ENCODE peak calls at places on chromosomes 13 and 19, in eight cellular contexts. T is RWPE1, V is endothelial cell, Z is GM13977, H is left ventricle myocardium inferior, C is AG04450, F is A549, E is bronchial epithelial cell. R is an unnamed sample.

GRCh38 chr19:7492142-7493055 is 3.6 kb upstream of the PEX11G start:
- DNase-seq in C (no peak), H (no peak), E (peak), F (no peak), T (no peak), V (no peak), Z (no peak), R (no peak)

GRCh38 chr19:51448011-51448744 is 10.1 kb downstream of the SIGLEC8 start:
- DNase-seq in F (no peak), T (no peak), E (no peak), Z (no peak), H (no peak), C (no peak), V (no peak), R (no peak)

GRCh38 chr19:1213391-1214286 is 8.1 kb downstream of the STK11 start:
- DNase-seq in E (peak), H (peak), C (no peak), V (peak), F (no peak), T (peak), Z (peak), R (peak)

GRCh38 chr13:99431927-99432636 is 69.2 kb upstream of the TM9SF2 start:
- DNase-seq in Z (peak), T (no peak), E (no peak), H (no peak), C (no peak), F (no peak), V (no peak), R (no peak)

GRCh38 chr19:19071897-19072296 is 8.1 kb downstream of the SLC25A42 start:
- DNase-seq in V (no peak), F (no peak), H (no peak), E (no peak), Z (no peak), C (no peak), T (no peak), R (no peak)

GRCh38 chr13:96391606-96392005 is 301.7 kb downstream of the HS6ST3 start:
- DNase-seq in C (no peak), Z (no peak), E (no peak), T (no peak), H (no peak), V (no peak), F (no peak), R (no peak)

GRCh38 chr13:91647361-91647970 is 249.0 kb downstream of the GPC5 start:
- DNase-seq in T (peak), F (no peak), E (no peak), Z (no peak), C (no peak), H (no peak), V (peak), R (peak)

GRCh38 chr13:26095338-26095737 is 43.5 kb upstream of the SHISA2 start:
- DNase-seq in E (no peak), C (no peak), T (no peak), V (no peak), Z (no peak), F (no peak), H (no peak), R (no peak)

GRCh38 chr19:18470787-18471186 is 32.9 kb upstream of the ISYNA1 start:
- DNase-seq in E (no peak), V (no peak), C (no peak), Z (no peak), T (no peak), H (no peak), F (no peak), R (no peak)

GRCh38 chr19:5111051-5111450 is 142.1 kb downstream of the KDM4B start:
- DNase-seq in F (no peak), E (no peak), Z (no peak), V (no peak), C (no peak), H (no peak), T (no peak), R (no peak)

GRCh38 chr13:99605417-99606321 is 104.4 kb downstream of the TM9SF2 start:
- DNase-seq in Z (peak), F (peak), C (no peak), T (peak), V (peak), H (peak), E (peak), R (peak)

GRCh38 chr19:32480321-32480720 is 74.8 kb downstream of the DPY19L3 start:
- DNase-seq in E (no peak), H (no peak), C (no peak), Z (no peak), T (no peak), V (no peak), F (no peak), R (no peak)

GRCh38 chr19:48190288-48191284 is 20.1 kb downstream of the ZSWIM9 start:
- DNase-seq in C (peak), T (peak), V (peak), H (no peak), Z (peak), F (no peak), E (peak), R (peak)

GRCh38 chr19:5250127-5250659 is 90.4 kb downstream of the PTPRS start:
- DNase-seq in H (peak), Z (no peak), F (no peak), T (no peak), V (no peak), E (no peak), C (no peak), R (no peak)

GRCh38 chr13:59178344-59178743 is 985.4 kb downstream of the DIAPH3 start:
- DNase-seq in F (no peak), C (no peak), Z (no peak), E (no peak), V (no peak), H (no peak), T (no peak), R (no peak)

GRCh38 chr13:30737511-30738342 is 2.4 kb downstream of the ALOX5AP start:
- DNase-seq in Z (no peak), V (no peak), F (no peak), H (no peak), E (no peak), C (no peak), T (no peak), R (no peak)

GRCh38 chr13:66430266-66430665 is 799.9 kb downstream of the PCDH9 start:
- DNase-seq in V (no peak), C (no peak), E (no peak), F (no peak), H (no peak), Z (no peak), T (no peak), R (no peak)

GRCh38 chr13:97884707-97885468 is 68.6 kb upstream of the IPO5 start:
- DNase-seq in H (no peak), F (no peak), T (no peak), Z (no peak), E (no peak), C (no peak), V (no peak), R (no peak)

GRCh38 chr19:57233207-57233606 is 2.4 kb downstream of the AURKC start:
- DNase-seq in H (no peak), F (no peak), Z (no peak), V (no peak), E (no peak), C (no peak), T (no peak), R (no peak)

GRCh38 chr19:49421039-49421877 is 2.0 kb downstream of the PTH2 start:
- DNase-seq in C (no peak), Z (peak), H (peak), F (no peak), V (peak), T (peak), E (peak), R (peak)

GRCh38 chr13:37109080-37109678 is 3.7 kb upstream of the CSNK1A1L start:
- DNase-seq in F (no peak), T (peak), E (peak), H (no peak), C (peak), Z (peak), V (peak), R (no peak)

GRCh38 chr19:50264483-50265186 is 61.2 kb downstream of the MYH14 start:
- DNase-seq in F (peak), E (no peak), V (no peak), T (no peak), C (no peak), H (no peak), Z (no peak), R (no peak)

GRCh38 chr19:47848871-47849473 is 10.1 kb upstream of the TPRX2 start:
- DNase-seq in Z (no peak), E (no peak), F (peak), T (no peak), V (peak), H (no peak), C (no peak), R (peak)

GRCh38 chr13:31046711-31047279 is 114.3 kb downstream of the TEX26 start:
- DNase-seq in T (no peak), Z (no peak), C (no peak), E (no peak), H (peak), V (no peak), F (no peak), R (peak)

GRCh38 chr19:38115264-38115802 is 108.7 kb downstream of the DPF1 start:
- DNase-seq in F (no peak), Z (no peak), C (no peak), H (no peak), V (no peak), E (peak), T (no peak), R (no peak)

GRCh38 chr13:67642638-67643037 is 412.5 kb upstream of the PCDH9 start:
- DNase-seq in F (no peak), T (no peak), E (no peak), Z (no peak), H (no peak), C (no peak), V (no peak), R (no peak)

GRCh38 chr13:112941349-112941748 is 27.7 kb upstream of the MCF2L start:
- DNase-seq in H (no peak), E (no peak), T (no peak), F (no peak), V (no peak), C (no peak), Z (no peak), R (no peak)

GRCh38 chr19:4295972-4296771 is 6.0 kb downstream of the TMIGD2 start:
- DNase-seq in H (no peak), E (no peak), Z (no peak), V (no peak), C (no peak), T (no peak), F (no peak), R (peak)

GRCh38 chr19:11735375-11735774 is 3.4 kb downstream of the ZNF823 start:
- DNase-seq in H (no peak), V (no peak), T (peak), F (no peak), C (no peak), E (peak), Z (no peak), R (no peak)

GRCh38 chr13:112879283-112879833 is 89.7 kb upstream of the MCF2L start:
- DNase-seq in H (peak), F (no peak), T (no peak), C (no peak), V (no peak), Z (no peak), E (no peak), R (peak)

GRCh38 chr13:39347926-39348901 is 254.8 kb downstream of the LHFPL6 start:
- DNase-seq in C (no peak), F (no peak), Z (no peak), T (no peak), E (no peak), H (peak), V (no peak), R (no peak)

GRCh38 chr19:39194832-39195542 is 1.8 kb upstream of the NCCRP1 start:
- DNase-seq in T (no peak), E (no peak), F (no peak), H (no peak), Z (no peak), V (no peak), C (no peak), R (no peak)

GRCh38 chr13:94195715-94196114 is 283.8 kb downstream of the DCT start:
- DNase-seq in H (no peak), T (no peak), E (peak), Z (no peak), C (peak), V (no peak), F (no peak), R (no peak)

GRCh38 chr13:64697226-64697625 is 2532.9 kb downstream of the PCDH9 start:
- DNase-seq in C (no peak), V (no peak), E (no peak), T (no peak), Z (no peak), F (no peak), H (no peak), R (no peak)

GRCh38 chr13:85771856-85772255 is 27.4 kb downstream of the SLITRK6 start:
- DNase-seq in H (no peak), E (peak), C (no peak), Z (no peak), F (no peak), T (no peak), V (no peak), R (no peak)

GRCh38 chr19:38842439-38843174 is 7.2 kb downstream of the HNRNPL start:
- DNase-seq in E (no peak), F (peak), T (no peak), V (no peak), H (no peak), Z (no peak), C (no peak), R (no peak)

GRCh38 chr19:40582467-40582866 is 5.8 kb downstream of the SHKBP1 start:
- DNase-seq in T (no peak), C (no peak), H (no peak), E (no peak), Z (no peak), V (no peak), F (no peak), R (no peak)

GRCh38 chr19:40583283-40583682 is 6.6 kb downstream of the SHKBP1 start:
- DNase-seq in H (no peak), E (no peak), T (no peak), V (no peak), C (no peak), F (no peak), Z (no peak), R (no peak)

GRCh38 chr19:40585241-40585640 is 8.6 kb downstream of the SHKBP1 start:
- DNase-seq in E (peak), Z (no peak), C (no peak), V (no peak), F (no peak), T (no peak), H (no peak), R (no peak)

GRCh38 chr19:40585677-40586422 is 9.2 kb downstream of the SHKBP1 start:
- DNase-seq in C (no peak), V (no peak), F (peak), Z (no peak), T (no peak), H (no peak), E (peak), R (no peak)

GRCh38 chr19:40584007-40584406 is 7.3 kb downstream of the SHKBP1 start:
- DNase-seq in V (no peak), T (no peak), Z (no peak), F (no peak), H (no peak), E (peak), C (no peak), R (no peak)
- TF ChIP-seq CTCF in V (peak), T (no peak), Z (peak), F (peak), H (no peak), E (peak), C (peak), R (peak)

DNA sequence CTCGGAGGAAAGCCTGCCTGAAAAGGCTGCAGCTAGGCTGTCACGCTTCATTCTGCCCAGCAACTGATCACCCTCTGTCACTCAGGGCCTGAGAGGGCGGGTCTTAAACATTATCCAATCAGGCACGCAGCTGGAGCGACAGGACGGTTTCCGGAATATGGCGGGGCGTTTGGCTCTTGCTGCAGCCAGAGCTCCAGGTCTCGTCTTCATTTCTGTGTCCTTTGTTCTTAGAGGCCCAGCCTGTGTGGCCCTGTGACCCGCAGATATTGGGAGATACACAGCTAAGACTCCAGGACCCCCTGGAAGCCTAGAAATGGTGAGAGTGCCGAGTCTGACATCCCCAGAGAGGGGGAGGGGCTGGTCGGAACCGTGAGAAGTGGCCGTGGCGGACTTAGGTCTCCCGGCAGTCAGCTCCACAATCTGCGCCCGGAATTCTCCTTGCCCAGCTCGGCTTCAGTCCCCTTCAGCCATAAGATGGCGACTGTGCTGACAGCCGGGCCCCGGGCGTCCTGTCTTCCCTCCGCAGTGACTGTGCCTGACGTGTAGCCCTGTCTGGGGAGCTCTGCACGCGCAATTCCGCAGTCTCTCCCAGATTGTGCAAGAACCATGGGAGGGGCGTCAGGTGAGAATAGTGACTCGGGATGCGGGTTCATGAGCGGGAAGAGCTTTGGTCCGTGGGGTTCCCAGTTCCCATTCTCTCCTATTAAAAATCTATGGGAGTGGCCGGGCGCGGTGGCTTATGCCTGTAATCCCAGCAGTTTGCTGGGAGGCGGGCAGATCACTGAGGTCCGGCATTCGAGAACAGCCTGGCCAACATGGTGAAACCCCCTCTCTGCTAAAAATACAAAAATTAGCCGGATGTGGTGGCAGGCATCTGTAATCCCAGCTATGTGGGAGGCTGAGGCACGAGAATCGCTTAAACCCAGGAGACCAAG is at the start of gene ZNF429:
- DNase-seq in E (peak), T (peak), H (peak), F (no peak), C (peak), Z (peak), V (peak), R (peak)
- TF ChIP-seq CTCF in E (peak), T (no peak), H (peak), F (no peak), C (no peak), Z (peak), V (no peak), R (no peak)

GRCh38 chr13:51284339-51284738 is 55.2 kb upstream of the SERPINE3 start:
- DNase-seq in T (no peak), V (no peak), E (no peak), Z (no peak), F (no peak), H (no peak), C (no peak), R (no peak)
- TF ChIP-seq CTCF in T (no peak), V (no peak), E (no peak), Z (no peak), F (no peak), H (no peak), C (no peak), R (no peak)

GRCh38 chr19:58305065-58305931 is at the start of gene ERVK3-1:
- DNase-seq in T (peak), C (peak), E (peak), Z (peak), V (peak), F (peak), H (peak), R (peak)
- TF ChIP-seq CTCF in T (no peak), C (peak), E (no peak), Z (no peak), V (no peak), F (no peak), H (peak), R (peak)

GRCh38 chr19:45119582-45119981 is 26.6 kb downstream of the PPP1R37 start:
- DNase-seq in Z (no peak), F (no peak), H (no peak), C (no peak), V (no peak), T (no peak), E (no peak), R (no peak)

GRCh38 chr19:45124021-45124420 is 31.0 kb downstream of the PPP1R37 start:
- DNase-seq in F (no peak), E (no peak), Z (no peak), H (no peak), C (no peak), V (no peak), T (no peak), R (no peak)

GRCh38 chr19:45123440-45123850 is 30.5 kb downstream of the PPP1R37 start:
- DNase-seq in Z (no peak), C (no peak), F (no peak), V (no peak), E (peak), T (peak), H (no peak), R (no peak)

GRCh38 chr19:45122832-45123231 is 29.9 kb downstream of the PPP1R37 start:
- DNase-seq in T (no peak), Z (no peak), C (no peak), F (no peak), V (no peak), H (no peak), E (no peak), R (no peak)

GRCh38 chr19:45121827-45122345 is 28.9 kb downstream of the PPP1R37 start:
- DNase-seq in Z (no peak), F (no peak), H (no peak), E (no peak), C (no peak), V (no peak), T (no peak), R (no peak)
- TF ChIP-seq CTCF in Z (no peak), F (no peak), H (no peak), E (no peak), C (no peak), V (no peak), T (no peak), R (no peak)

GRCh38 chr13:44410328-44410859 is 36.8 kb downstream of the SERP2 start:
- DNase-seq in C (no peak), V (no peak), Z (no peak), T (no peak), H (no peak), E (no peak), F (no peak), R (no peak)
- TF ChIP-seq CTCF in C (no peak), V (no peak), Z (no peak), T (no peak), H (no peak), E (no peak), F (no peak), R (no peak)

GRCh38 chr13:41428155-41428554 is 29.2 kb upstream of the RGCC start:
- DNase-seq in E (no peak), T (no peak), V (peak), H (no peak), Z (no peak), C (no peak), F (no peak), R (no peak)
- TF ChIP-seq CTCF in E (no peak), T (no peak), V (peak), H (peak), Z (peak), C (no peak), F (peak), R (no peak)

GRCh38 chr19:45677351-45678230 is 9.6 kb downstream of the GIPR start:
- DNase-seq in Z (peak), V (peak), T (peak), E (peak), H (peak), F (peak), C (no peak), R (peak)
- TF ChIP-seq CTCF in Z (no peak), V (no peak), T (peak), E (peak), H (no peak), F (peak), C (no peak), R (no peak)

R was measured in glutamatergic neuron.